ENCODE peak calls at places on chromosomes 3 and 15, in four cellular contexts. U is A549, O is IMR-90, J is GM12878. D is an unnamed sample.

GRCh38 chr3:189621948-189622603 is 9.1 kb upstream of the TP63 start:
- DNase-seq in U (no peak), O (no peak), J (no peak), D (no peak)

GRCh38 chr3:12967751-12968209 is 105.4 kb downstream of the IQSEC1 start:
- DNase-seq in U (peak; percentile 89), O (peak; percentile 83), J (no peak), D (peak; percentile 100)

GRCh38 chr3:165874663-165875489 is 37.7 kb upstream of the BCHE start:
- DNase-seq in U (no peak), O (no peak), J (no peak), D (no peak)

GRCh38 chr3:170542704-170543103 is 43.2 kb downstream of the SLC7A14 start:
- DNase-seq in U (no peak), O (peak; percentile 71), J (no peak), D (no peak)

GRCh38 chr15:39232512-39232911 is 348.4 kb upstream of the THBS1 start:
- DNase-seq in U (peak; percentile 6), O (peak; percentile 95), J (no peak), D (no peak)

GRCh38 chr15:90264649-90265048 is 823 bp upstream of the NGRN start:
- DNase-seq in U (peak; percentile 36), O (no peak), J (no peak), D (no peak)

GRCh38 chr15:20358066-20358780 is 183.4 kb downstream of the GOLGA6L6 start:
- DNase-seq in U (no peak), O (no peak), J (no peak), D (no peak)

GRCh38 chr3:134388292-134388691 is 14.0 kb upstream of the AMOTL2 start:
- DNase-seq in U (no peak), O (no peak), J (no peak), D (no peak)

GRCh38 chr3:7682822-7683229 is 818.8 kb upstream of the LMCD1 start:
- DNase-seq in U (no peak), O (peak; percentile 10), J (no peak), D (peak; percentile 18)

GRCh38 chr3:193992638-193993037 is 143.3 kb upstream of the HES1 start:
- DNase-seq in U (no peak), O (no peak), J (no peak), D (no peak)

GRCh38 chr3:51687472-51688205 is 16.6 kb downstream of the TEX264 start:
- DNase-seq in U (no peak), O (peak; percentile 62), J (no peak), D (no peak)

GRCh38 chr15:27061739-27062138 is 90.8 kb downstream of the GABRG3 start:
- DNase-seq in U (peak; percentile 25), O (no peak), J (no peak), D (no peak)

GRCh38 chr3:48511551-48511950 is 7.6 kb upstream of the SHISA5 start:
- DNase-seq in U (no peak), O (no peak), J (no peak), D (no peak)

GRCh38 chr3:55486857-55487375 is at the start of gene WNT5A:
- DNase-seq in U (peak; percentile 41), O (no peak), J (no peak), D (no peak)

GRCh38 chr3:54321515-54321914 is 199.2 kb downstream of the CACNA2D3 start:
- DNase-seq in U (no peak), O (no peak), J (no peak), D (no peak)

GRCh38 chr3:10357592-10358308 is 36.8 kb upstream of the SEC13 start:
- DNase-seq in U (peak; percentile 44), O (peak; percentile 95), J (peak; percentile 15), D (no peak)

GRCh38 chr15:35690698-35691116 is 144.7 kb upstream of the DPH6 start:
- DNase-seq in U (no peak), O (peak; percentile 82), J (no peak), D (no peak)

GRCh38 chr3:42403737-42404136 is 6.7 kb downstream of the LYZL4 start:
- DNase-seq in U (no peak), O (no peak), J (no peak), D (no peak)

GRCh38 chr3:115822572-115822971 is 199.3 kb downstream of the GAP43 start:
- DNase-seq in U (peak; percentile 8), O (peak; percentile 17), J (no peak), D (no peak)

GRCh38 chr3:14823910-14824629 is 5.3 kb downstream of the FGD5 start:
- DNase-seq in U (no peak), O (no peak), J (no peak), D (no peak)

GRCh38 chr3:183494341-183494740 is 61.2 kb downstream of the KLHL6 start:
- DNase-seq in U (no peak), O (no peak), J (no peak), D (no peak)

GRCh38 chr3:183491923-183492848 is 63.3 kb downstream of the KLHL6 start:
- DNase-seq in U (no peak), O (no peak), J (no peak), D (no peak)

GRCh38 chr3:183492849-183493179 is 62.7 kb downstream of the KLHL6 start:
- DNase-seq in U (no peak), O (peak; percentile 36), J (no peak), D (no peak)

GRCh38 chr3:183491109-183491922 is 62.9 kb upstream of the MCF2L2 start:
- DNase-seq in U (no peak), O (no peak), J (no peak), D (no peak)

GRCh38 chr3:183493296-183494045 is 62.0 kb downstream of the KLHL6 start:
- DNase-seq in U (no peak), O (no peak), J (no peak), D (no peak)
- TF ChIP-seq ELK1 in U (no peak), O (no peak), J (no peak), D (no peak)

GRCh38 chr15:87793736-87794135 is 462.8 kb downstream of the NTRK3 start:
- DNase-seq in U (no peak), O (peak; percentile 37), J (no peak), D (no peak)
- TF ChIP-seq ELK1 in U (no peak), O (no peak), J (no peak), D (no peak)

GRCh38 chr3:58006661-58007060 is 1.6 kb upstream of the FLNB start:
- DNase-seq in U (no peak), O (no peak), J (no peak), D (no peak)

GRCh38 chr3:58008140-58009025 is at the start of gene FLNB:
- DNase-seq in U (peak; percentile 79), O (peak; percentile 54), J (no peak), D (peak; percentile 80)

GRCh38 chr3:58003093-58003492 is 5.1 kb upstream of the FLNB start:
- DNase-seq in U (no peak), O (no peak), J (no peak), D (no peak)

GRCh38 chr3:58004972-58005371 is 3.2 kb upstream of the FLNB start:
- DNase-seq in U (no peak), O (peak; percentile 91), J (no peak), D (no peak)

GRCh38 chr3:58005662-58006061 is 2.6 kb upstream of the FLNB start:
- DNase-seq in U (peak; percentile 55), O (peak; percentile 76), J (no peak), D (no peak)
- TF ChIP-seq ELK1 in U (no peak), O (no peak), J (no peak), D (no peak)

GRCh38 chr3:30321065-30321464 is 285.3 kb upstream of the TGFBR2 start:
- DNase-seq in U (no peak), O (no peak), J (no peak), D (no peak)

GRCh38 chr3:30320392-30320791 is 286.0 kb upstream of the TGFBR2 start:
- DNase-seq in U (no peak), O (no peak), J (no peak), D (no peak)

GRCh38 chr3:30319713-30320112 is 286.7 kb upstream of the TGFBR2 start:
- DNase-seq in U (peak; percentile 71), O (peak; percentile 57), J (no peak), D (no peak)

GRCh38 chr3:30324587-30324986 is 281.8 kb upstream of the TGFBR2 start:
- DNase-seq in U (peak; percentile 87), O (no peak), J (no peak), D (no peak)
- TF ChIP-seq ELK1 in U (no peak), O (no peak), J (no peak), D (no peak)

GRCh38 chr15:91706366-91707032 is 147.0 kb upstream of the SLCO3A1 start:
- DNase-seq in U (peak; percentile 79), O (peak; percentile 63), J (peak; percentile 3), D (peak; percentile 41)
- TF ChIP-seq ELK1 in U (no peak), O (no peak), J (no peak), D (no peak)

GRCh38 chr15:88274534-88275460 is 18.3 kb upstream of the NTRK3 start:
- DNase-seq in U (peak; percentile 69), O (peak; percentile 50), J (no peak), D (peak; percentile 83)
- TF ChIP-seq ELK1 in U (no peak), O (no peak), J (no peak), D (no peak)

GRCh38 chr3:16841354-16841753 is 43.4 kb upstream of the PLCL2 start:
- DNase-seq in U (no peak), O (no peak), J (no peak), D (no peak)

GRCh38 chr3:16840111-16840444 is 44.7 kb upstream of the PLCL2 start:
- DNase-seq in U (no peak), O (no peak), J (no peak), D (no peak)

GRCh38 chr3:16842710-16843270 is 42.0 kb upstream of the PLCL2 start:
- DNase-seq in U (no peak), O (no peak), J (no peak), D (no peak)

GRCh38 chr3:16844222-16844621 is 40.5 kb upstream of the PLCL2 start:
- DNase-seq in U (no peak), O (no peak), J (no peak), D (no peak)

DNA sequence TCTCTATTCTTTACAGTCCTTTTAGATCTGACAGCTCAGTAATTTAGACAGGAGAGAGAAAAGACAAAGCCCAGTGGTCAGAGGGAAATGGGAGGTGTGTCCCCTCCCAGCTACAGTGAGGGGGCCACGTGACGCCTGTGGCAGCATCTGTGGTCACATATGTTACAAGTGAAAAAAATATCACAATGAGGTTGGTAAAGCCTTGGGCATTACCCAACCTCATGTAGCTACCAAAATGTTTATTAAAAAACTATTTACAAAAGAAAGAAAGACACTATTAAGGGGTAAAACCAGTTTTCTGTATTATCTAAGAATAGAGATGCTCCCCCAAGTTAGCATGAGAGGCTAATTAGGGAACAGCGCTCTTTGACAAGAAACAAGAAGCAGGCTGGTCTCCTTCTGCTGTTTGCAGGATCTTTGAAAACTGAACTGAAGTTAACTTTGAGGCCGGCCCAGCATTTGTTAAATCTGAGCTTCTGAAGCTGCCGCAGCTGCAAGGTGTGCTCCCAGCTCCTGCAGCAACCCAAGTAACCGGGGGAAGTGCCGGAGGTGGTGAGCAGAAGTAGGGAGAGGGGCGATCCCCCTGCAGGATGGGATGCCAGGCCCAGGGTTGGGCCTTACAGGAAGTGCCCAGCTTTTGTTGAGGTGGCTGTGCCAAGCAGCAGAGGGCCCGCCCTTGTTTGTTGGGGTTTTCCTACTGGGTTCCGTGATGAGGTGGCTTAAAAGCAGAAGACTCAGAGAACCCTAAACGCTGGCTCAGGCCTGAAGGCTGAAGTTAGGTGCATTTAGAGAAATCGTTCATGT is 42.6 kb upstream of the PLCL2 start:
- DNase-seq in U (no peak), O (no peak), J (peak; percentile 83), D (no peak)
- TF ChIP-seq ELK1 in U (no peak), O (no peak), J (peak; percentile 19), D (no peak)

GRCh38 chr3:192092388-192093005 is 631.5 kb downstream of the PYDC2 start:
- DNase-seq in U (no peak), O (no peak), J (no peak), D (no peak)
- TF ChIP-seq ELK1 in U (no peak), O (no peak), J (no peak), D (no peak)

D was measured in K562.